ENCODE peak calls at places on chromosome 9, in seven cellular contexts. D is lower lobe of right lung, Q is cardiac muscle cell, L is coronary artery, H is endothelial cell, C is esophagus muscularis mucosa, J is right lobe of liver. Z is an unnamed sample.

GRCh38 chr9:91825422-91825821 is 124.6 kb downstream of the ROR2 start:
- DNase-seq in D (no peak), Q (peak; percentile 68), L (no peak), H (no peak), C (no peak), J (no peak), Z (no peak)

GRCh38 chr9:13358128-13358527 is 78.6 kb upstream of the MPDZ start:
- DNase-seq in D (no peak), Q (peak; percentile 85), L (no peak), H (no peak), C (no peak), J (no peak), Z (no peak)

GRCh38 chr9:31347082-31347617 is 1037.3 kb upstream of the ACO1 start:
- DNase-seq in D (no peak), Q (peak; percentile 75), L (no peak), H (peak; percentile 10), C (no peak), J (no peak), Z (no peak)

GRCh38 chr9:98411981-98412561 is 156.6 kb upstream of the TBC1D2 start:
- DNase-seq in D (no peak), Q (no peak), L (no peak), H (no peak), C (no peak), J (no peak), Z (no peak)

GRCh38 chr9:136198605-136199083 is 6.3 kb downstream of the LHX3 start:
- DNase-seq in D (no peak), Q (peak; percentile 34), L (no peak), H (no peak), C (no peak), J (no peak), Z (no peak)

GRCh38 chr9:85212887-85213286 is 528.9 kb downstream of the AGTPBP1 start:
- DNase-seq in D (no peak), Q (peak; percentile 63), L (no peak), H (no peak), C (peak; percentile 31), J (no peak), Z (no peak)

GRCh38 chr9:128020692-128021091 is 39.9 kb upstream of the EEIG1 start:
- DNase-seq in D (no peak), Q (no peak), L (no peak), H (no peak), C (no peak), J (no peak), Z (no peak)

GRCh38 chr9:2560175-2560574 is 61.4 kb upstream of the VLDLR start:
- DNase-seq in D (no peak), Q (no peak), L (no peak), H (no peak), C (no peak), J (no peak), Z (no peak)

GRCh38 chr9:98185021-98185567 is 7.3 kb downstream of the CORO2A start:
- DNase-seq in D (no peak), Q (no peak), L (no peak), H (no peak), C (no peak), J (peak; percentile 26), Z (peak; percentile 58)

GRCh38 chr9:136799079-136799853 is 3.1 kb downstream of the CCDC183 start:
- DNase-seq in D (peak; percentile 81), Q (peak; percentile 13), L (no peak), H (no peak), C (no peak), J (peak; percentile 71), Z (peak; percentile 84)

GRCh38 chr9:79572032-79572890 is 496 bp downstream of the TLE4 start:
- DNase-seq in D (peak; percentile 73), Q (peak; percentile 64), L (peak; percentile 78), H (peak; percentile 74), C (peak; percentile 91), J (peak; percentile 71), Z (no peak)

GRCh38 chr9:90127923-90128322 is 514.7 kb downstream of the DIRAS2 start:
- DNase-seq in D (no peak), Q (no peak), L (no peak), H (no peak), C (no peak), J (no peak), Z (no peak)

GRCh38 chr9:4464911-4465513 is 25.3 kb upstream of the SLC1A1 start:
- DNase-seq in D (no peak), Q (no peak), L (no peak), H (no peak), C (no peak), J (no peak), Z (no peak)

GRCh38 chr9:86142973-86143372 is 43.6 kb upstream of the GOLM1 start:
- DNase-seq in D (no peak), Q (no peak), L (no peak), H (no peak), C (no peak), J (no peak), Z (no peak)

GRCh38 chr9:134566196-134566822 is 75.3 kb upstream of the COL5A1 start:
- DNase-seq in D (no peak), Q (no peak), L (peak; percentile 36), H (no peak), C (peak; percentile 81), J (no peak), Z (no peak)

GRCh38 chr9:15250013-15250412 is 57.0 kb downstream of the TTC39B start:
- DNase-seq in D (no peak), Q (no peak), L (no peak), H (no peak), C (no peak), J (no peak), Z (no peak)

GRCh38 chr9:117462926-117463325 is 48.1 kb upstream of the ASTN2 start:
- DNase-seq in D (no peak), Q (no peak), L (no peak), H (no peak), C (no peak), J (no peak), Z (no peak)

GRCh38 chr9:130390371-130390770 is 54.4 kb upstream of the ASS1 start:
- DNase-seq in D (no peak), Q (no peak), L (no peak), H (no peak), C (no peak), J (no peak), Z (no peak)

GRCh38 chr9:81289622-81290021 is 399.7 kb downstream of the TLE1 start:
- DNase-seq in D (no peak), Q (no peak), L (no peak), H (no peak), C (no peak), J (no peak), Z (no peak)

DNA sequence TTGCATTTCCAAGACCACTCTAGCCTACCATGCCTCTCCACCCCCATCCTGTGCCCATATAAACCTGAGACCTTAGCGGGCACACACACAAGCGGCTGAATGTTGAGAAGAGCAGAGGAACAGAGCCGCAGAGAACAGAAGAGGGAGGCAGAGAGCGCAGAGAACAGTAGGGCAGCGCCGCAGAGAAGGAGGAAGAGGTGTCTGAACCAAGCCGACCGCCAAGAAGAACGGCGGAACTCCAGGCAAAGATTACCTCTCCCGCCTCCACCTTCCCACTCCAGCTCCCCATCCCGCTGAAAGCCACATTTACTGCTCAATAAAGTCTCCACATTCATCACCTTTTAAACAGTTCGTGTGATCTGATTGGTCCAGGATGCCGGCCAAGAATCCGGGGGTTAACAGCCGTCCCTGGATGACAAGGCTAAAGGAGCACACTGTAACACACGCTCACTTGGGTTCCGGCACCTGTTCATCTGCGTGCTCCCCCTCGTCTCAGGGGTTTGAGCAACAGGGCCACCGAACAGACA is 33.2 kb downstream of the GRIN3A start:
- DNase-seq in D (peak; percentile 39), Q (no peak), L (no peak), H (peak; percentile 43), C (no peak), J (peak; percentile 61), Z (no peak)
- TF ChIP-seq CTCF in D (peak; percentile 8), Q (peak; percentile 3), L (no peak), H (no peak), C (peak; percentile 28), J (peak; percentile 46), Z (peak; percentile 39)

DNA sequence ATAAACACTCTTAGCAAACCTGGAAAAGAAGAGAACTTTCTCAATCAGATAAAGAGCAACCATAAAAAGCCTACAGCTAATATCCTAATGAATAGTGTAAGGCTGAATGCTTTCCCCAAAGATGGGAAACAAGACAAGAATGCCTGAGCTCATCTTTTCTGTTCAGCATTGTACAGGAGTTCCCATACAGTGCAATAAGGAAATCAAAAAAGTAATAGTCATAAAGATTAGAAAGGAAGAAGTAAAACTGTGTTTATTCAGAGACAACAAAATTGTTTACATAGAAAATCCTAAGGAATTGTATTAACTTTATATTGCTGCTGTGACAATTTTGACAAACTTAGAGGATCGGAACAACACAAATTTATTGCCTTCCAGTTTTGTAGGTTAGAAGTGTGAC is 330.7 kb upstream of the SLC24A2 start:
- DNase-seq in D (no peak), Q (no peak), L (no peak), H (no peak), C (no peak), J (no peak), Z (no peak)
- TF ChIP-seq CTCF in D (no peak), Q (no peak), L (no peak), H (no peak), C (no peak), J (no peak), Z (no peak)

DNA sequence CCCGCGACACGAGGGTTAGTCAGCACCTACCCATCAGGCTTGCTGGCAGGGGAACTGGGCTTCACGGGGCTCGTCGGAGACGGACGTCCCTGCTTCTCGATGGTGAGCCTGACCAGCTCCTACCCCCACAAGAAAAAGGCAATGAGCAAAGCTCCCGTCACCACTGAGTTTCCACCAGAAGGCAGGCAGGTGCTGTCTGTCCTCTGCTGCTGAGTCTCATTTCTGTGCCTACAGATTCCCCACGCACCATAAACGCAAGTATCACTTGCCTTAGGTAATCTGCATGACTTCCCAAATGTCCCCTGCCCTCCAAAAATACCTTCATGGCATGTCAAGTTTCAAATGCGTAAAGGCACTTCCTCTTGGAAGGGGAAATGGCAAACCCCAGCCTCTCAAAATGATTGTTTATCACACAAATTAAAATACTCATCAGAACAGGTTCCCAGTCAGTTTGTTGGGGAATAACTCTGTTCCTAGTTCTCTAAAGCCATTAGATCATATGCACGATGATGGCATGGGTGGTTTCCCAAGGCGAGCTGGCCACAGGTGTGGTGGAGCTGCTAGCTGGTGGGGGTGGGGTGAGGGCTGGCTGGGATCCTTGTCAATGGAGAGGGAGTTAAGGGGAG is 85.0 kb downstream of the PRRT1B start:
- DNase-seq in D (no peak), Q (no peak), L (peak; percentile 70), H (no peak), C (no peak), J (no peak), Z (no peak)
- TF ChIP-seq CTCF in D (no peak), Q (no peak), L (no peak), H (no peak), C (no peak), J (no peak), Z (no peak)

DNA sequence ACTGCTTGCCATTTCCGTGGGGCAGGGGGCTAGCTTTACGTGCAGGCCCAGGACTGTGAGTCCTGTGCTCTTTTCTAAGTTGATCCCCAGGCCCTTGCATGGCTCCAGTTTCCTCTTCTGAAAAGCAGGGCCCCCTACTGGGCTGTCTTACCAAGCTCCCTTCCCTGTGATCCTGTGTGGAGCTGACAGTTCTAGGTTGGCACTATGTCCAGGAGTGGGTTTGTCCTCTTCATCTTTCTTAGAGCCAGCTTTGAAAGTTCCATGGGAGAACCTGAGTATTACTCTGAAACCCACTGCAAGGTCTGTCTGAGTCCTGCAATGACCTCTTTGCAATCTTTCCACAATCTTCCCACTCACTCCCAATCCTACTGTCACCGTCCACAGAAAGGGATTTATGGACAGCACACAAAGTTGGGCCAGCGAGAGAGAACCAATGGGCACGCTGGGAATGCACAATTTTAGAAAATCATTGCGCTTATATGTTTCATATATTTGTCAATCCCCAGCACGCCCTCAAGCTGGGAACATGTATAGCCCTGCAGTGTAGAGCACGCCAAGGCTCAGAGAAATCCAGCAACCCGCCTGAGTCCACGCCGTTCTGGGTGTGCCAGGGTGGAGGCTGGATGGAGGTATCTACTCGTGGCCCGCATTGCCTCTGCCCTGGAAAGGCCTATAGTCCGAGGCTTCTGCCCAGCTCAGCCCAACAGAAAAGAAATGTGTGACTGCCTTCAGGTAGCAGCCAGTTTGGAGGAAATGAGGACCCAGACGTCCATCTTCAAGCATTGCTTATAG is 18.0 kb downstream of the S1PR3 start:
- DNase-seq in D (no peak), Q (no peak), L (no peak), H (no peak), C (peak; percentile 89), J (no peak), Z (no peak)
- TF ChIP-seq CTCF in D (no peak), Q (peak; percentile 35), L (no peak), H (no peak), C (no peak), J (no peak), Z (peak; percentile 27)